ENCODE peak calls at places on chromosome 14, in four cellular contexts. D is substantia nigra, Z is uterus, A is gastrocnemius medialis. O is an unnamed sample.
A peak's percentile ranks its signal among the peaks of the same experiment; 100 is the strongest.

GRCh38 chr14:56195727-56196126 is 77.5 kb downstream of the PELI2 start:
- DNase-seq in D (no peak), Z (no peak), A (no peak), O (no peak)

GRCh38 chr14:99809864-99810854 is 16.9 kb downstream of the EML1 start:
- DNase-seq in D (no peak), Z (peak; percentile 34), A (peak; percentile 14), O (no peak)

GRCh38 chr14:88352299-88353097 is 29.4 kb upstream of the KCNK10 start:
- DNase-seq in D (no peak), Z (no peak), A (no peak), O (no peak)

GRCh38 chr14:24838945-24839616 is 205.1 kb upstream of the GZMB start:
- DNase-seq in D (no peak), Z (no peak), A (no peak), O (no peak)

GRCh38 chr14:77186911-77187648 is 5.5 kb downstream of the TMEM63C start:
- DNase-seq in D (no peak), Z (no peak), A (no peak), O (peak; percentile 13)

GRCh38 chr14:57865450-57866198 is at the start of gene SLC35F4:
- DNase-seq in D (no peak), Z (no peak), A (no peak), O (no peak)

GRCh38 chr14:54480830-54481562 is 7.8 kb downstream of the GMFB start:
- DNase-seq in D (no peak), Z (no peak), A (no peak), O (no peak)

GRCh38 chr14:105086833-105087307 is 21.6 kb upstream of the GPR132 start:
- DNase-seq in D (no peak), Z (peak; percentile 76), A (no peak), O (no peak)

GRCh38 chr14:101082036-101082435 is 178.5 kb upstream of the RTL1 start:
- DNase-seq in D (no peak), Z (no peak), A (no peak), O (no peak)

GRCh38 chr14:91649930-91650329 is 82.0 kb downstream of the CATSPERB start:
- DNase-seq in D (no peak), Z (no peak), A (no peak), O (no peak)

GRCh38 chr14:100221419-100222218 is 17.3 kb upstream of the YY1 start:
- DNase-seq in D (no peak), Z (peak; percentile 35), A (no peak), O (no peak)

GRCh38 chr14:63840981-63841380 is 11.8 kb upstream of the SYNE2 start:
- DNase-seq in D (no peak), Z (no peak), A (no peak), O (no peak)

GRCh38 chr14:91019673-91020072 is 40.8 kb downstream of the RPS6KA5 start:
- DNase-seq in D (no peak), Z (no peak), A (no peak), O (no peak)

GRCh38 chr14:36655963-36656768 is 5.5 kb upstream of the PAX9 start:
- DNase-seq in D (no peak), Z (no peak), A (no peak), O (no peak)

GRCh38 chr14:60805881-60806569 is 71.5 kb downstream of the MNAT1 start:
- DNase-seq in D (no peak), Z (no peak), A (no peak), O (peak; percentile 21)

GRCh38 chr14:99257673-99258221 is 14.2 kb downstream of the BCL11B start:
- DNase-seq in D (no peak), Z (no peak), A (no peak), O (no peak)

GRCh38 chr14:68711551-68712437 is 81.1 kb downstream of the ZFP36L1 start:
- DNase-seq in D (no peak), Z (no peak), A (no peak), O (no peak)

GRCh38 chr14:61553730-61554641 is 141.3 kb upstream of the HIF1A start:
- DNase-seq in D (no peak), Z (no peak), A (no peak), O (no peak)

DNA sequence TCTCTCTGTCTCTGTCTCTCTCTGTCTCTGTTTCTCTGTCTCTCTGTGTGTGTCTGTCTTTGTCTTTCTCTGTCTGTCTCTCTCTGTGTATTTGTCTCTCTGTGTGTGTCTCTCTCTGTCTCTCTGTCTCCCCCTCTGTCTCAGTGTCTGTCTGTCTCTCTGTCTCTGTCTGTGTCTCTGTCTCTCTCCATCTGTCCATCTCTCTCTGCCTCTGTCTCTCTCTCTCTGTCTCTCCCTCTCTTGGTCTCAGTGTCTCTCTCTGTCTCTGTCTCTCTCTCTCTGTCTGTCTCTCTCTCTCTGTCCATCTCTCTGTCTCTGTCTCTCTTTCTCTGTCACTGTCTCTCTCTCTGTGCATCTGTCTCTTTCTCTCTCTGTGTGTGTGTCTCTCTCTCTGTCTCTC is 143.8 kb upstream of the GARIN2 start:
- DNase-seq in D (no peak), Z (no peak), A (no peak), O (no peak)
- H3K27ac ChIP-seq in D (no peak overlapping the region), Z (no peak overlapping the region), A (no peak overlapping the region), O (no peak overlapping the region)

DNA sequence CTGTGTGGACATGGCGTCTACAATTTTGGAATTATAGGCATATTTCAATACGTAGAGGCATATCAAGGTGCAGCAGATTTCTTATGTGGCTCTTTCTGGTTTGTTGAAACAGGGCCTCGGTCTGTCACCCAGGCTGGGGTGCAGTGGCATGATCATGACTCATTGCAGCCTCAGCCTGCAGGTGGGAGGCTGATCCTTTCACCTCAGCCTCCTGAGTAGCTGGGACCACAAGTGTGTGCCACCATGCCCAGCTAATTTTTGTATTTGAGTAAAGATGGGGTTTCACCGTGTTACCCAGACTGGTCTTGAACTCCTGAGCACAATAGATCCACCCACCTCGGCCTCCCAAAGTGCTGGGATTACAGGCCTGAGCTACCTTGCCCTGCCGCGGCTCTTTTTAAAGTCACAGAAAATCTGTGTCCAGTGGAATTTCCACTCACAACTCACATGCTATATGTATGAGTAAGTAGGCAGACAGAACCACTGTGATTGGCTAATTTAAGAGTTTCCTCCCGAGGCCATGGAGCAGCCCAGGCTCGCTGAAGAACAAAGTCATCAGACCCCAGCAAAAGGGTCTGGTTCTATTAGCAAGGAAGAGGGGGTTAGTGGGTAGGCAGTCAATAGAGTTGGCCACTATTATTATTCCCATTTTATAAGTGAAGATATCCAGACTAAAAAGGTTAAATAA is 9.2 kb downstream of the GNG2 start:
- DNase-seq in D (no peak), Z (no peak), A (no peak), O (no peak)
- H3K27ac ChIP-seq in D (no peak overlapping the region), Z (no peak overlapping the region), A (no peak overlapping the region), O (no peak overlapping the region)

GRCh38 chr14:96104469-96105057 is 65.4 kb downstream of the C14orf132 start:
- DNase-seq in D (no peak), Z (peak; percentile 85), A (peak; percentile 52), O (no peak)
- H3K27ac ChIP-seq in D (no peak overlapping the region), Z (peak overlapping the region; percentile 69), A (peak overlapping the region; percentile 40), O (no peak overlapping the region)

GRCh38 chr14:75277000-75277795 is 1.4 kb upstream of the FOS start:
- DNase-seq in D (peak; percentile 91), Z (peak; percentile 96), A (peak; percentile 83), O (no peak)

GRCh38 chr14:75274045-75274898 is 4.4 kb upstream of the FOS start:
- DNase-seq in D (no peak), Z (no peak), A (no peak), O (no peak)

GRCh38 chr14:75274899-75275569 is 3.6 kb upstream of the FOS start:
- DNase-seq in D (no peak), Z (no peak), A (no peak), O (no peak)

GRCh38 chr14:75273272-75274044 is 5.2 kb upstream of the FOS start:
- DNase-seq in D (no peak), Z (no peak), A (no peak), O (no peak)

GRCh38 chr14:75275598-75275997 is 3.0 kb upstream of the FOS start:
- DNase-seq in D (no peak), Z (no peak), A (no peak), O (no peak)
- H3K27ac ChIP-seq in D (peak overlapping the region; percentile 35), Z (peak overlapping the region; percentile 99), A (peak overlapping the region; percentile 99), O (no peak overlapping the region)

GRCh38 chr14:38553586-38553985 is 297.7 kb upstream of the CLEC14A start:
- DNase-seq in D (no peak), Z (no peak), A (no peak), O (no peak)

GRCh38 chr14:38549549-38549948 is 293.7 kb upstream of the CLEC14A start:
- DNase-seq in D (no peak), Z (no peak), A (no peak), O (no peak)

GRCh38 chr14:38548091-38548490 is 292.2 kb upstream of the CLEC14A start:
- DNase-seq in D (no peak), Z (no peak), A (no peak), O (no peak)

GRCh38 chr14:38556321-38556720 is 300.4 kb upstream of the CLEC14A start:
- DNase-seq in D (no peak), Z (no peak), A (no peak), O (no peak)

GRCh38 chr14:38554046-38554445 is 298.2 kb upstream of the CLEC14A start:
- DNase-seq in D (no peak), Z (no peak), A (no peak), O (no peak)
- H3K27ac ChIP-seq in D (no peak overlapping the region), Z (no peak overlapping the region), A (no peak overlapping the region), O (no peak overlapping the region)

GRCh38 chr14:94394025-94394493 is 5.7 kb upstream of the SERPINA1 start:
- DNase-seq in D (no peak), Z (no peak), A (no peak), O (no peak)
- H3K27ac ChIP-seq in D (no peak overlapping the region), Z (no peak overlapping the region), A (no peak overlapping the region), O (no peak overlapping the region)

GRCh38 chr14:103871596-103872480 is 24.5 kb upstream of the PPP1R13B start:
- DNase-seq in D (no peak), Z (peak; percentile 48), A (peak; percentile 14), O (no peak)
- H3K27ac ChIP-seq in D (no peak overlapping the region), Z (no peak overlapping the region), A (peak overlapping the region; percentile 65), O (peak overlapping the region; percentile 36)

GRCh38 chr14:22538671-22539228 is 50.3 kb downstream of the DAD1 start:
- DNase-seq in D (no peak), Z (no peak), A (no peak), O (no peak)

GRCh38 chr14:22535916-22536315 is 53.1 kb downstream of the DAD1 start:
- DNase-seq in D (no peak), Z (no peak), A (no peak), O (no peak)

GRCh38 chr14:22539831-22540230 is 49.2 kb downstream of the DAD1 start:
- DNase-seq in D (no peak), Z (no peak), A (no peak), O (no peak)

GRCh38 chr14:22536853-22537338 is 52.1 kb downstream of the DAD1 start:
- DNase-seq in D (no peak), Z (peak; percentile 77), A (peak; percentile 48), O (peak; percentile 91)

GRCh38 chr14:22537436-22538310 is 51.4 kb downstream of the DAD1 start:
- DNase-seq in D (no peak), Z (no peak), A (no peak), O (no peak)
- H3K27ac ChIP-seq in D (no peak overlapping the region), Z (peak overlapping the region; percentile 84), A (no peak overlapping the region), O (peak overlapping the region; percentile 54)